ENCODE peak calls at places on chromosomes 2 and 18, in nine cellular contexts. One of them, this sample, is unnamed.

GRCh38 chr2:172986040-172986439 is 89.6 kb upstream of the MAP3K20 start:
- DNase-seq in GM10248: no peak
- DNase-seq in stimulated activated CD8-positive, alpha-beta memory T cell treated with anti-CD3 and anti-CD28 coated beads, Interleukin-12 subunit alpha, Interleukin-12 subunit beta, amount 100 ng/mL, for 4 hours: no peak
- DNase-seq in AML-193: peak; percentile 31
- DNase-seq in NCI-H524 treated with DMSO at 0.1 percent for 48 hours: no peak
- DNase-seq in NCI-H774: no peak
- DNase-seq in NCI-H187: no peak
- DNase-seq in T-helper 1 cell: no peak
- DNase-seq in effector memory CD8-positive, alpha-beta T cell: no peak
- DNase-seq in this sample: no peak

GRCh38 chr2:197873293-197873701 is 68.9 kb downstream of the PLCL1 start:
- DNase-seq in NCI-H524 treated with DMSO at 0.1 percent for 48 hours: no peak
- DNase-seq in effector memory CD8-positive, alpha-beta T cell: no peak
- DNase-seq in NCI-H187: no peak
- DNase-seq in AML-193: no peak
- DNase-seq in stimulated activated CD8-positive, alpha-beta memory T cell treated with anti-CD3 and anti-CD28 coated beads, Interleukin-12 subunit alpha, Interleukin-12 subunit beta, amount 100 ng/mL, for 4 hours: no peak
- DNase-seq in T-helper 1 cell: no peak
- DNase-seq in GM10248: no peak
- DNase-seq in NCI-H774: peak; percentile 43
- DNase-seq in this sample: no peak

GRCh38 chr2:223306371-223306770 is 254.4 kb downstream of the KCNE4 start:
- DNase-seq in GM10248: no peak
- DNase-seq in NCI-H187: no peak
- DNase-seq in NCI-H774: no peak
- DNase-seq in stimulated activated CD8-positive, alpha-beta memory T cell treated with anti-CD3 and anti-CD28 coated beads, Interleukin-12 subunit alpha, Interleukin-12 subunit beta, amount 100 ng/mL, for 4 hours: no peak
- DNase-seq in effector memory CD8-positive, alpha-beta T cell: no peak
- DNase-seq in T-helper 1 cell: no peak
- DNase-seq in NCI-H524 treated with DMSO at 0.1 percent for 48 hours: no peak
- DNase-seq in AML-193: no peak
- DNase-seq in this sample: no peak

GRCh38 chr2:182593394-182593707 is 122.7 kb upstream of the DNAJC10 start:
- DNase-seq in NCI-H524 treated with DMSO at 0.1 percent for 48 hours: peak; percentile 56
- DNase-seq in NCI-H187: no peak
- DNase-seq in T-helper 1 cell: no peak
- DNase-seq in GM10248: no peak
- DNase-seq in NCI-H774: no peak
- DNase-seq in effector memory CD8-positive, alpha-beta T cell: no peak
- DNase-seq in stimulated activated CD8-positive, alpha-beta memory T cell treated with anti-CD3 and anti-CD28 coated beads, Interleukin-12 subunit alpha, Interleukin-12 subunit beta, amount 100 ng/mL, for 4 hours: no peak
- DNase-seq in AML-193: no peak
- DNase-seq in this sample: no peak

GRCh38 chr2:19021721-19022120 is 336.7 kb downstream of the OSR1 start:
- DNase-seq in effector memory CD8-positive, alpha-beta T cell: no peak
- DNase-seq in T-helper 1 cell: no peak
- DNase-seq in GM10248: no peak
- DNase-seq in stimulated activated CD8-positive, alpha-beta memory T cell treated with anti-CD3 and anti-CD28 coated beads, Interleukin-12 subunit alpha, Interleukin-12 subunit beta, amount 100 ng/mL, for 4 hours: no peak
- DNase-seq in NCI-H524 treated with DMSO at 0.1 percent for 48 hours: no peak
- DNase-seq in AML-193: no peak
- DNase-seq in NCI-H774: no peak
- DNase-seq in NCI-H187: no peak
- DNase-seq in this sample: no peak

GRCh38 chr2:160141944-160142343 is 58.1 kb downstream of the ITGB6 start:
- DNase-seq in stimulated activated CD8-positive, alpha-beta memory T cell treated with anti-CD3 and anti-CD28 coated beads, Interleukin-12 subunit alpha, Interleukin-12 subunit beta, amount 100 ng/mL, for 4 hours: no peak
- DNase-seq in NCI-H774: peak; percentile 6
- DNase-seq in GM10248: no peak
- DNase-seq in NCI-H187: no peak
- DNase-seq in NCI-H524 treated with DMSO at 0.1 percent for 48 hours: no peak
- DNase-seq in effector memory CD8-positive, alpha-beta T cell: no peak
- DNase-seq in AML-193: no peak
- DNase-seq in T-helper 1 cell: no peak
- DNase-seq in this sample: no peak

GRCh38 chr2:190984595-190984994 is 29.4 kb downstream of the STAT1 start:
- DNase-seq in NCI-H774: no peak
- DNase-seq in effector memory CD8-positive, alpha-beta T cell: no peak
- DNase-seq in AML-193: no peak
- DNase-seq in T-helper 1 cell: no peak
- DNase-seq in stimulated activated CD8-positive, alpha-beta memory T cell treated with anti-CD3 and anti-CD28 coated beads, Interleukin-12 subunit alpha, Interleukin-12 subunit beta, amount 100 ng/mL, for 4 hours: no peak
- DNase-seq in NCI-H187: no peak
- DNase-seq in GM10248: no peak
- DNase-seq in NCI-H524 treated with DMSO at 0.1 percent for 48 hours: no peak
- DNase-seq in this sample: no peak

GRCh38 chr2:233033672-233034071 is 1.2 kb downstream of the NEU2 start:
- DNase-seq in T-helper 1 cell: no peak
- DNase-seq in AML-193: no peak
- DNase-seq in stimulated activated CD8-positive, alpha-beta memory T cell treated with anti-CD3 and anti-CD28 coated beads, Interleukin-12 subunit alpha, Interleukin-12 subunit beta, amount 100 ng/mL, for 4 hours: no peak
- DNase-seq in GM10248: no peak
- DNase-seq in NCI-H187: no peak
- DNase-seq in NCI-H774: no peak
- DNase-seq in effector memory CD8-positive, alpha-beta T cell: no peak
- DNase-seq in NCI-H524 treated with DMSO at 0.1 percent for 48 hours: no peak
- DNase-seq in this sample: no peak

GRCh38 chr18:62037989-62038778 is 145.4 kb upstream of the RNF152 start:
- DNase-seq in AML-193: no peak
- DNase-seq in NCI-H524 treated with DMSO at 0.1 percent for 48 hours: peak; percentile 8
- DNase-seq in T-helper 1 cell: no peak
- DNase-seq in NCI-H187: no peak
- DNase-seq in NCI-H774: no peak
- DNase-seq in effector memory CD8-positive, alpha-beta T cell: no peak
- DNase-seq in GM10248: no peak
- DNase-seq in stimulated activated CD8-positive, alpha-beta memory T cell treated with anti-CD3 and anti-CD28 coated beads, Interleukin-12 subunit alpha, Interleukin-12 subunit beta, amount 100 ng/mL, for 4 hours: no peak
- DNase-seq in this sample: no peak

GRCh38 chr18:9516437-9517064 is 41.2 kb downstream of the RALBP1 start:
- DNase-seq in NCI-H524 treated with DMSO at 0.1 percent for 48 hours: peak; percentile 10
- DNase-seq in effector memory CD8-positive, alpha-beta T cell: peak; percentile 20
- DNase-seq in NCI-H187: no peak
- DNase-seq in AML-193: peak; percentile 60
- DNase-seq in GM10248: peak; percentile 58
- DNase-seq in stimulated activated CD8-positive, alpha-beta memory T cell treated with anti-CD3 and anti-CD28 coated beads, Interleukin-12 subunit alpha, Interleukin-12 subunit beta, amount 100 ng/mL, for 4 hours: no peak
- DNase-seq in NCI-H774: peak; percentile 6
- DNase-seq in T-helper 1 cell: no peak
- DNase-seq in this sample: no peak

GRCh38 chr2:71898375-71898774 is 249.3 kb downstream of the CYP26B1 start:
- DNase-seq in AML-193: no peak
- DNase-seq in NCI-H187: no peak
- DNase-seq in T-helper 1 cell: no peak
- DNase-seq in NCI-H774: no peak
- DNase-seq in NCI-H524 treated with DMSO at 0.1 percent for 48 hours: no peak
- DNase-seq in effector memory CD8-positive, alpha-beta T cell: no peak
- DNase-seq in GM10248: no peak
- DNase-seq in stimulated activated CD8-positive, alpha-beta memory T cell treated with anti-CD3 and anti-CD28 coated beads, Interleukin-12 subunit alpha, Interleukin-12 subunit beta, amount 100 ng/mL, for 4 hours: no peak
- DNase-seq in this sample: no peak

GRCh38 chr18:9096013-9096383 is 6.5 kb upstream of the NDUFV2 start:
- DNase-seq in T-helper 1 cell: no peak
- DNase-seq in GM10248: no peak
- DNase-seq in NCI-H524 treated with DMSO at 0.1 percent for 48 hours: no peak
- DNase-seq in effector memory CD8-positive, alpha-beta T cell: no peak
- DNase-seq in stimulated activated CD8-positive, alpha-beta memory T cell treated with anti-CD3 and anti-CD28 coated beads, Interleukin-12 subunit alpha, Interleukin-12 subunit beta, amount 100 ng/mL, for 4 hours: no peak
- DNase-seq in NCI-H774: no peak
- DNase-seq in NCI-H187: no peak
- DNase-seq in AML-193: no peak
- DNase-seq in this sample: no peak

GRCh38 chr18:35203001-35203553 is 37.8 kb upstream of the ZNF397 start:
- DNase-seq in effector memory CD8-positive, alpha-beta T cell: no peak
- DNase-seq in GM10248: no peak
- DNase-seq in T-helper 1 cell: no peak
- DNase-seq in stimulated activated CD8-positive, alpha-beta memory T cell treated with anti-CD3 and anti-CD28 coated beads, Interleukin-12 subunit alpha, Interleukin-12 subunit beta, amount 100 ng/mL, for 4 hours: no peak
- DNase-seq in NCI-H774: no peak
- DNase-seq in NCI-H524 treated with DMSO at 0.1 percent for 48 hours: no peak
- DNase-seq in AML-193: no peak
- DNase-seq in NCI-H187: no peak
- DNase-seq in this sample: no peak

GRCh38 chr2:74778381-74779371 is 55.3 kb upstream of the HK2 start:
- DNase-seq in NCI-H524 treated with DMSO at 0.1 percent for 48 hours: peak; percentile 93
- DNase-seq in NCI-H774: peak; percentile 80
- DNase-seq in AML-193: no peak
- DNase-seq in effector memory CD8-positive, alpha-beta T cell: no peak
- DNase-seq in T-helper 1 cell: no peak
- DNase-seq in stimulated activated CD8-positive, alpha-beta memory T cell treated with anti-CD3 and anti-CD28 coated beads, Interleukin-12 subunit alpha, Interleukin-12 subunit beta, amount 100 ng/mL, for 4 hours: no peak
- DNase-seq in GM10248: no peak
- DNase-seq in NCI-H187: no peak
- DNase-seq in this sample: no peak

GRCh38 chr2:114118088-114118487 is 228.2 kb downstream of the ACTR3 start:
- DNase-seq in T-helper 1 cell: no peak
- DNase-seq in NCI-H774: no peak
- DNase-seq in AML-193: no peak
- DNase-seq in GM10248: no peak
- DNase-seq in NCI-H187: no peak
- DNase-seq in NCI-H524 treated with DMSO at 0.1 percent for 48 hours: no peak
- DNase-seq in effector memory CD8-positive, alpha-beta T cell: no peak
- DNase-seq in stimulated activated CD8-positive, alpha-beta memory T cell treated with anti-CD3 and anti-CD28 coated beads, Interleukin-12 subunit alpha, Interleukin-12 subunit beta, amount 100 ng/mL, for 4 hours: no peak
- DNase-seq in this sample: no peak

GRCh38 chr2:171564463-171564862 is 42.2 kb downstream of the CYBRD1 start:
- DNase-seq in effector memory CD8-positive, alpha-beta T cell: no peak
- DNase-seq in NCI-H774: no peak
- DNase-seq in stimulated activated CD8-positive, alpha-beta memory T cell treated with anti-CD3 and anti-CD28 coated beads, Interleukin-12 subunit alpha, Interleukin-12 subunit beta, amount 100 ng/mL, for 4 hours: no peak
- DNase-seq in NCI-H187: no peak
- DNase-seq in AML-193: no peak
- DNase-seq in GM10248: no peak
- DNase-seq in NCI-H524 treated with DMSO at 0.1 percent for 48 hours: no peak
- DNase-seq in T-helper 1 cell: no peak
- DNase-seq in this sample: no peak

GRCh38 chr2:231387904-231388724 is 7.4 kb upstream of the B3GNT7 start:
- DNase-seq in stimulated activated CD8-positive, alpha-beta memory T cell treated with anti-CD3 and anti-CD28 coated beads, Interleukin-12 subunit alpha, Interleukin-12 subunit beta, amount 100 ng/mL, for 4 hours: no peak
- DNase-seq in NCI-H524 treated with DMSO at 0.1 percent for 48 hours: no peak
- DNase-seq in NCI-H774: no peak
- DNase-seq in NCI-H187: no peak
- DNase-seq in AML-193: no peak
- DNase-seq in GM10248: no peak
- DNase-seq in effector memory CD8-positive, alpha-beta T cell: no peak
- DNase-seq in T-helper 1 cell: no peak
- DNase-seq in this sample: no peak

GRCh38 chr2:200507179-200507578 is 2.7 kb downstream of the KCTD18 start:
- DNase-seq in NCI-H774: no peak
- DNase-seq in effector memory CD8-positive, alpha-beta T cell: no peak
- DNase-seq in NCI-H524 treated with DMSO at 0.1 percent for 48 hours: no peak
- DNase-seq in stimulated activated CD8-positive, alpha-beta memory T cell treated with anti-CD3 and anti-CD28 coated beads, Interleukin-12 subunit alpha, Interleukin-12 subunit beta, amount 100 ng/mL, for 4 hours: no peak
- DNase-seq in GM10248: no peak
- DNase-seq in AML-193: no peak
- DNase-seq in T-helper 1 cell: no peak
- DNase-seq in NCI-H187: no peak
- DNase-seq in this sample: no peak

GRCh38 chr2:157415632-157416101 is 28.2 kb downstream of the CYTIP start:
- DNase-seq in NCI-H187: no peak
- DNase-seq in stimulated activated CD8-positive, alpha-beta memory T cell treated with anti-CD3 and anti-CD28 coated beads, Interleukin-12 subunit alpha, Interleukin-12 subunit beta, amount 100 ng/mL, for 4 hours: no peak
- DNase-seq in NCI-H774: no peak
- DNase-seq in NCI-H524 treated with DMSO at 0.1 percent for 48 hours: no peak
- DNase-seq in GM10248: no peak
- DNase-seq in AML-193: no peak
- DNase-seq in effector memory CD8-positive, alpha-beta T cell: no peak
- DNase-seq in T-helper 1 cell: no peak
- DNase-seq in this sample: no peak

GRCh38 chr2:24881158-24881557 is 38.9 kb downstream of the ADCY3 start:
- DNase-seq in stimulated activated CD8-positive, alpha-beta memory T cell treated with anti-CD3 and anti-CD28 coated beads, Interleukin-12 subunit alpha, Interleukin-12 subunit beta, amount 100 ng/mL, for 4 hours: no peak
- DNase-seq in NCI-H774: no peak
- DNase-seq in NCI-H524 treated with DMSO at 0.1 percent for 48 hours: no peak
- DNase-seq in GM10248: no peak
- DNase-seq in AML-193: no peak
- DNase-seq in NCI-H187: no peak
- DNase-seq in effector memory CD8-positive, alpha-beta T cell: no peak
- DNase-seq in T-helper 1 cell: no peak
- DNase-seq in this sample: no peak

GRCh38 chr2:47127862-47128543 is 27.1 kb downstream of the STPG4 start:
- DNase-seq in NCI-H774: no peak
- DNase-seq in NCI-H524 treated with DMSO at 0.1 percent for 48 hours: no peak
- DNase-seq in stimulated activated CD8-positive, alpha-beta memory T cell treated with anti-CD3 and anti-CD28 coated beads, Interleukin-12 subunit alpha, Interleukin-12 subunit beta, amount 100 ng/mL, for 4 hours: no peak
- DNase-seq in AML-193: no peak
- DNase-seq in T-helper 1 cell: no peak
- DNase-seq in NCI-H187: no peak
- DNase-seq in effector memory CD8-positive, alpha-beta T cell: no peak
- DNase-seq in GM10248: no peak
- DNase-seq in this sample: no peak

GRCh38 chr2:43448822-43449110 is 147.1 kb downstream of the THADA start:
- DNase-seq in stimulated activated CD8-positive, alpha-beta memory T cell treated with anti-CD3 and anti-CD28 coated beads, Interleukin-12 subunit alpha, Interleukin-12 subunit beta, amount 100 ng/mL, for 4 hours: no peak
- DNase-seq in NCI-H524 treated with DMSO at 0.1 percent for 48 hours: no peak
- DNase-seq in T-helper 1 cell: no peak
- DNase-seq in NCI-H774: no peak
- DNase-seq in AML-193: no peak
- DNase-seq in effector memory CD8-positive, alpha-beta T cell: no peak
- DNase-seq in GM10248: no peak
- DNase-seq in NCI-H187: no peak
- DNase-seq in this sample: no peak

GRCh38 chr2:127565261-127566138 is 30.0 kb downstream of the MYO7B start:
- DNase-seq in stimulated activated CD8-positive, alpha-beta memory T cell treated with anti-CD3 and anti-CD28 coated beads, Interleukin-12 subunit alpha, Interleukin-12 subunit beta, amount 100 ng/mL, for 4 hours: no peak
- DNase-seq in effector memory CD8-positive, alpha-beta T cell: no peak
- DNase-seq in AML-193: no peak
- DNase-seq in NCI-H774: no peak
- DNase-seq in NCI-H524 treated with DMSO at 0.1 percent for 48 hours: no peak
- DNase-seq in T-helper 1 cell: no peak
- DNase-seq in GM10248: no peak
- DNase-seq in NCI-H187: no peak
- DNase-seq in this sample: no peak

GRCh38 chr2:70728128-70728527 is 39.9 kb downstream of the ADD2 start:
- DNase-seq in NCI-H187: no peak
- DNase-seq in NCI-H524 treated with DMSO at 0.1 percent for 48 hours: no peak
- DNase-seq in stimulated activated CD8-positive, alpha-beta memory T cell treated with anti-CD3 and anti-CD28 coated beads, Interleukin-12 subunit alpha, Interleukin-12 subunit beta, amount 100 ng/mL, for 4 hours: no peak
- DNase-seq in NCI-H774: no peak
- DNase-seq in effector memory CD8-positive, alpha-beta T cell: no peak
- DNase-seq in GM10248: no peak
- DNase-seq in AML-193: no peak
- DNase-seq in T-helper 1 cell: no peak
- DNase-seq in this sample: no peak

GRCh38 chr2:166888180-166888579 is at the start of gene XIRP2:
- DNase-seq in GM10248: no peak
- DNase-seq in NCI-H187: no peak
- DNase-seq in stimulated activated CD8-positive, alpha-beta memory T cell treated with anti-CD3 and anti-CD28 coated beads, Interleukin-12 subunit alpha, Interleukin-12 subunit beta, amount 100 ng/mL, for 4 hours: no peak
- DNase-seq in NCI-H774: no peak
- DNase-seq in NCI-H524 treated with DMSO at 0.1 percent for 48 hours: no peak
- DNase-seq in T-helper 1 cell: no peak
- DNase-seq in effector memory CD8-positive, alpha-beta T cell: no peak
- DNase-seq in AML-193: no peak
- DNase-seq in this sample: no peak

GRCh38 chr2:113068706-113069485 is 1.1 kb downstream of the IL1F10 start:
- DNase-seq in T-helper 1 cell: no peak
- DNase-seq in AML-193: no peak
- DNase-seq in NCI-H524 treated with DMSO at 0.1 percent for 48 hours: no peak
- DNase-seq in NCI-H187: no peak
- DNase-seq in NCI-H774: no peak
- DNase-seq in GM10248: no peak
- DNase-seq in effector memory CD8-positive, alpha-beta T cell: no peak
- DNase-seq in stimulated activated CD8-positive, alpha-beta memory T cell treated with anti-CD3 and anti-CD28 coated beads, Interleukin-12 subunit alpha, Interleukin-12 subunit beta, amount 100 ng/mL, for 4 hours: no peak
- DNase-seq in this sample: no peak

GRCh38 chr2:239594772-239595608 is 194.2 kb upstream of the HDAC4 start:
- DNase-seq in NCI-H187: no peak
- DNase-seq in NCI-H524 treated with DMSO at 0.1 percent for 48 hours: no peak
- DNase-seq in GM10248: no peak
- DNase-seq in stimulated activated CD8-positive, alpha-beta memory T cell treated with anti-CD3 and anti-CD28 coated beads, Interleukin-12 subunit alpha, Interleukin-12 subunit beta, amount 100 ng/mL, for 4 hours: no peak
- DNase-seq in NCI-H774: no peak
- DNase-seq in AML-193: no peak
- DNase-seq in effector memory CD8-positive, alpha-beta T cell: no peak
- DNase-seq in T-helper 1 cell: no peak
- DNase-seq in this sample: peak; percentile 3

GRCh38 chr2:17621781-17622180 is 81.3 kb downstream of the VSNL1 start:
- DNase-seq in GM10248: no peak
- DNase-seq in NCI-H774: no peak
- DNase-seq in effector memory CD8-positive, alpha-beta T cell: no peak
- DNase-seq in stimulated activated CD8-positive, alpha-beta memory T cell treated with anti-CD3 and anti-CD28 coated beads, Interleukin-12 subunit alpha, Interleukin-12 subunit beta, amount 100 ng/mL, for 4 hours: no peak
- DNase-seq in NCI-H524 treated with DMSO at 0.1 percent for 48 hours: no peak
- DNase-seq in NCI-H187: no peak
- DNase-seq in T-helper 1 cell: no peak
- DNase-seq in AML-193: no peak
- DNase-seq in this sample: no peak

This sample was measured in activated B cell treated with CpG ODN at 0.5 μM for 24 hours.